ENCODE peak calls at places on chromosomes 4 and X, in ten cellular contexts. One of them, this sample, is unnamed.

GRCh38 chrX:118847676-118848075 is 24.1 kb downstream of the ZCCHC12 start:
- DNase-seq in uterus: no peak
- DNase-seq in MM.1S: peak; percentile 34
- DNase-seq in A549: peak; percentile 49
- DNase-seq in right lobe of liver: no peak
- DNase-seq in tibial artery: no peak
- DNase-seq in cardiac muscle cell: peak; percentile 61
- DNase-seq in mucosa of descending colon: peak; percentile 19
- DNase-seq in stomach: no peak
- DNase-seq in prostate gland: peak; percentile 25
- DNase-seq in this sample: peak; percentile 43

GRCh38 chr4:15945516-15945915 is 7.0 kb upstream of the FGFBP1 start:
- DNase-seq in A549: no peak
- DNase-seq in prostate gland: no peak
- DNase-seq in mucosa of descending colon: no peak
- DNase-seq in uterus: no peak
- DNase-seq in cardiac muscle cell: no peak
- DNase-seq in stomach: no peak
- DNase-seq in right lobe of liver: no peak
- DNase-seq in MM.1S: no peak
- DNase-seq in tibial artery: no peak
- DNase-seq in this sample: no peak

GRCh38 chr4:1058997-1059665 is 47.7 kb downstream of the FGFRL1 start:
- DNase-seq in mucosa of descending colon: no peak
- DNase-seq in right lobe of liver: no peak
- DNase-seq in prostate gland: no peak
- DNase-seq in MM.1S: no peak
- DNase-seq in cardiac muscle cell: no peak
- DNase-seq in tibial artery: no peak
- DNase-seq in uterus: no peak
- DNase-seq in A549: no peak
- DNase-seq in stomach: no peak
- DNase-seq in this sample: no peak

GRCh38 chr4:70681730-70682129 is 6.6 kb upstream of the UTP3 start:
- DNase-seq in tibial artery: no peak
- DNase-seq in A549: no peak
- DNase-seq in right lobe of liver: no peak
- DNase-seq in prostate gland: no peak
- DNase-seq in uterus: no peak
- DNase-seq in MM.1S: peak; percentile 79
- DNase-seq in cardiac muscle cell: no peak
- DNase-seq in stomach: no peak
- DNase-seq in mucosa of descending colon: no peak
- DNase-seq in this sample: no peak

GRCh38 chr4:95949136-95949765 is 109.4 kb downstream of the PDHA2 start:
- DNase-seq in stomach: no peak
- DNase-seq in uterus: no peak
- DNase-seq in A549: no peak
- DNase-seq in right lobe of liver: no peak
- DNase-seq in cardiac muscle cell: no peak
- DNase-seq in mucosa of descending colon: no peak
- DNase-seq in prostate gland: no peak
- DNase-seq in MM.1S: no peak
- DNase-seq in tibial artery: no peak
- DNase-seq in this sample: no peak

GRCh38 chr4:87309625-87310024 is 13.1 kb downstream of the HSD17B13 start:
- DNase-seq in right lobe of liver: no peak
- DNase-seq in prostate gland: no peak
- DNase-seq in tibial artery: no peak
- DNase-seq in A549: no peak
- DNase-seq in mucosa of descending colon: no peak
- DNase-seq in uterus: no peak
- DNase-seq in cardiac muscle cell: no peak
- DNase-seq in MM.1S: no peak
- DNase-seq in stomach: no peak
- DNase-seq in this sample: no peak

GRCh38 chrX:9458516-9459078 is 6.3 kb upstream of the TBL1X start:
- DNase-seq in mucosa of descending colon: no peak
- DNase-seq in tibial artery: no peak
- DNase-seq in stomach: no peak
- DNase-seq in MM.1S: no peak
- DNase-seq in right lobe of liver: no peak
- DNase-seq in A549: no peak
- DNase-seq in cardiac muscle cell: no peak
- DNase-seq in uterus: no peak
- DNase-seq in prostate gland: no peak
- DNase-seq in this sample: no peak

GRCh38 chrX:135395064-135395463 is 26.7 kb upstream of the SMIM10L2A start:
- DNase-seq in MM.1S: no peak
- DNase-seq in A549: no peak
- DNase-seq in stomach: no peak
- DNase-seq in mucosa of descending colon: no peak
- DNase-seq in prostate gland: no peak
- DNase-seq in right lobe of liver: no peak
- DNase-seq in uterus: no peak
- DNase-seq in tibial artery: no peak
- DNase-seq in cardiac muscle cell: no peak
- DNase-seq in this sample: no peak

GRCh38 chr4:67727124-67727850 is 26.3 kb upstream of the UBA6 start:
- DNase-seq in A549: peak; percentile 21
- DNase-seq in right lobe of liver: no peak
- DNase-seq in uterus: no peak
- DNase-seq in tibial artery: no peak
- DNase-seq in prostate gland: no peak
- DNase-seq in mucosa of descending colon: no peak
- DNase-seq in MM.1S: peak; percentile 55
- DNase-seq in cardiac muscle cell: no peak
- DNase-seq in stomach: no peak
- DNase-seq in this sample: no peak

GRCh38 chr4:186701788-186702187 is 21.9 kb downstream of the FAT1 start:
- DNase-seq in stomach: no peak
- DNase-seq in mucosa of descending colon: no peak
- DNase-seq in right lobe of liver: no peak
- DNase-seq in uterus: no peak
- DNase-seq in A549: no peak
- DNase-seq in MM.1S: no peak
- DNase-seq in tibial artery: no peak
- DNase-seq in prostate gland: no peak
- DNase-seq in cardiac muscle cell: no peak
- DNase-seq in this sample: no peak
- H3K4me3 ChIP-seq in stomach: no peak overlapping the region
- H3K4me3 ChIP-seq in mucosa of descending colon: no peak overlapping the region
- H3K4me3 ChIP-seq in right lobe of liver: no peak overlapping the region
- H3K4me3 ChIP-seq in uterus: no peak overlapping the region
- H3K4me3 ChIP-seq in A549: no peak overlapping the region
- H3K4me3 ChIP-seq in MM.1S: no peak overlapping the region
- H3K4me3 ChIP-seq in tibial artery: peak overlapping the region; percentile 32
- H3K4me3 ChIP-seq in prostate gland: no peak overlapping the region
- H3K4me3 ChIP-seq in cardiac muscle cell: no peak overlapping the region
- H3K4me3 ChIP-seq in this sample: no peak overlapping the region

DNA sequence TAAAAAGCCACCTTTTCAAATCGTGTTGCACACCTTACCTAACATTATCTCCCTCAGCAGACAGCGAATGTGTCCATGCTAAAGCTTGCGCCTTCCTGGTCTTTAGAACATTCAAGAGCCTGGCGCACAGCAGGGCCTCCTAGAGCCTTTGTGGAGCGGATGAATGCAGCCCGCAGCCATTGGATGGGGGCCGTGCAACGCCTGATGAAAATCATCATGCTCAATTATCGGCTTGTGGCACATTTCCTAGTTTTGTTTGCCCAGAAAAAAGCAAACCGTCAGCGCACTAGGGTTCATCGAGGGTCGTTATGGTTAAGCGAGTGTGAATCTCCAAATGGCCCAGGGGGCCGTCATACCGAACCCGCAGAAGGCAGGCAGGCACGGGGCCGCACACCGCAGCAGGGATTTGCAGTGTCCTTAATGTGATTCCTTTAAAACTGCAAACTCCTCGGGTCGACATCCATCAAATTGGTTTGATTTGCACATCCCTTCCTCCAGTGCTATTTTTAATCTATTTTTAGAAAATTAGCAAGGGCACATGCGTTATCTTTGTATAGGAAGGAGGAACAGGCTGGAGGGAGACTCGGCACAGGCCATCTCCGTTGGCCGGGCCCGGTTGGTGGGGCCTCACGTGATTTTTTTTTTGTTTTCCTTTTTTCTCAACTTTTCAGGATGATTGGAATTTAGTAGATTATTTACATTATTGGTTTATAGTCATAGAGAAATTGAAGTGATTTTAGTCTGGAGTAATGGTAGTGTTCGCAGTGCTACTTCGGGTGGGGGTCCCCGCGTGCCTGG is 53.1 kb downstream of the ABLIM2 start:
- DNase-seq in stomach: no peak
- DNase-seq in cardiac muscle cell: no peak
- DNase-seq in tibial artery: no peak
- DNase-seq in A549: no peak
- DNase-seq in MM.1S: no peak
- DNase-seq in right lobe of liver: no peak
- DNase-seq in prostate gland: no peak
- DNase-seq in mucosa of descending colon: no peak
- DNase-seq in uterus: no peak
- DNase-seq in this sample: no peak
- H3K4me1 ChIP-seq in stomach: no peaks in the 10 kb centered on the region
- H3K4me1 ChIP-seq in cardiac muscle cell: no peaks in the 10 kb centered on the region
- H3K4me1 ChIP-seq in tibial artery: no peaks in the 10 kb centered on the region
- H3K4me1 ChIP-seq in A549: peaks cover 14% of the 10 kb centered on the region
- H3K4me1 ChIP-seq in MM.1S: no peaks in the 10 kb centered on the region
- H3K4me1 ChIP-seq in right lobe of liver: no peaks in the 10 kb centered on the region
- H3K4me1 ChIP-seq in prostate gland: no peaks in the 10 kb centered on the region
- H3K4me1 ChIP-seq in mucosa of descending colon: peaks cover 10% of the 10 kb centered on the region
- H3K4me1 ChIP-seq in uterus: no peaks in the 10 kb centered on the region
- H3K4me1 ChIP-seq in this sample: no peaks in the 10 kb centered on the region

DNA sequence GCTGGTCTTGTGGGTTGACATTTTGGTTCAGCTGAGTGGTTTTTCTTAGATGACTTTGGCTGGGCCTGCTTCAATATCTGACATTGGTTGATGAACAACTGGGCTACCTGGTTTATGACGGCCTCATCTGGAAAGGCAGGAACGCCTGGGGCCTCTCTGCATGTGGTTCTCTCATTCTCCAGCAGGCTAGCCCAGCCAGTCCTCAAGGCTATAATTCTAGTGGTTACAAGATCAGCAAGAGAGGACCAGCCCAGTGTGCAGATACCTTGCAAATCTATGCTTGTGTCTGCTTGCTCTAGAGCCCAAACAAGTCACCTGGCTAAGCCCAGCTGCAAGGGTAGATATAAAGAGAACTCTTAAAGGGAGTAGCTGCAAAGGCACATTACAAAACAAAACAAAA is 214.2 kb upstream of the PUDP start:
- DNase-seq in uterus: no peak
- DNase-seq in tibial artery: no peak
- DNase-seq in A549: no peak
- DNase-seq in right lobe of liver: no peak
- DNase-seq in cardiac muscle cell: no peak
- DNase-seq in stomach: no peak
- DNase-seq in mucosa of descending colon: no peak
- DNase-seq in prostate gland: no peak
- DNase-seq in MM.1S: no peak
- DNase-seq in this sample: no peak
- TF ChIP-seq CTCF in uterus: no peak
- TF ChIP-seq CTCF in tibial artery: no peak
- TF ChIP-seq CTCF in A549: no peak
- TF ChIP-seq CTCF in right lobe of liver: no peak
- TF ChIP-seq CTCF in cardiac muscle cell: no peak
- TF ChIP-seq CTCF in stomach: no peak
- TF ChIP-seq CTCF in mucosa of descending colon: no peak
- TF ChIP-seq CTCF in prostate gland: no peak
- TF ChIP-seq CTCF in MM.1S: no peak
- TF ChIP-seq CTCF in this sample: no peak

GRCh38 chr4:54099959-54100606 is at the start of gene GSX2:
- DNase-seq in prostate gland: no peak
- DNase-seq in right lobe of liver: peak; percentile 56
- DNase-seq in uterus: peak; percentile 33
- DNase-seq in cardiac muscle cell: no peak
- DNase-seq in A549: no peak
- DNase-seq in MM.1S: no peak
- DNase-seq in mucosa of descending colon: no peak
- DNase-seq in tibial artery: peak; percentile 40
- DNase-seq in stomach: no peak
- DNase-seq in this sample: no peak

GRCh38 chr4:54103190-54103574 is 3.2 kb downstream of the GSX2 start:
- DNase-seq in uterus: no peak
- DNase-seq in MM.1S: no peak
- DNase-seq in right lobe of liver: no peak
- DNase-seq in mucosa of descending colon: no peak
- DNase-seq in A549: no peak
- DNase-seq in cardiac muscle cell: no peak
- DNase-seq in stomach: no peak
- DNase-seq in tibial artery: no peak
- DNase-seq in prostate gland: no peak
- DNase-seq in this sample: no peak

GRCh38 chr4:54102747-54103146 is 2.8 kb downstream of the GSX2 start:
- DNase-seq in MM.1S: no peak
- DNase-seq in right lobe of liver: no peak
- DNase-seq in prostate gland: no peak
- DNase-seq in A549: no peak
- DNase-seq in mucosa of descending colon: no peak
- DNase-seq in uterus: no peak
- DNase-seq in stomach: no peak
- DNase-seq in cardiac muscle cell: no peak
- DNase-seq in tibial artery: no peak
- DNase-seq in this sample: no peak

GRCh38 chr4:54100607-54101189 is 735 bp downstream of the GSX2 start:
- DNase-seq in prostate gland: no peak
- DNase-seq in uterus: no peak
- DNase-seq in mucosa of descending colon: no peak
- DNase-seq in A549: no peak
- DNase-seq in cardiac muscle cell: no peak
- DNase-seq in stomach: no peak
- DNase-seq in tibial artery: no peak
- DNase-seq in MM.1S: no peak
- DNase-seq in right lobe of liver: no peak
- DNase-seq in this sample: peak; percentile 29

DNA sequence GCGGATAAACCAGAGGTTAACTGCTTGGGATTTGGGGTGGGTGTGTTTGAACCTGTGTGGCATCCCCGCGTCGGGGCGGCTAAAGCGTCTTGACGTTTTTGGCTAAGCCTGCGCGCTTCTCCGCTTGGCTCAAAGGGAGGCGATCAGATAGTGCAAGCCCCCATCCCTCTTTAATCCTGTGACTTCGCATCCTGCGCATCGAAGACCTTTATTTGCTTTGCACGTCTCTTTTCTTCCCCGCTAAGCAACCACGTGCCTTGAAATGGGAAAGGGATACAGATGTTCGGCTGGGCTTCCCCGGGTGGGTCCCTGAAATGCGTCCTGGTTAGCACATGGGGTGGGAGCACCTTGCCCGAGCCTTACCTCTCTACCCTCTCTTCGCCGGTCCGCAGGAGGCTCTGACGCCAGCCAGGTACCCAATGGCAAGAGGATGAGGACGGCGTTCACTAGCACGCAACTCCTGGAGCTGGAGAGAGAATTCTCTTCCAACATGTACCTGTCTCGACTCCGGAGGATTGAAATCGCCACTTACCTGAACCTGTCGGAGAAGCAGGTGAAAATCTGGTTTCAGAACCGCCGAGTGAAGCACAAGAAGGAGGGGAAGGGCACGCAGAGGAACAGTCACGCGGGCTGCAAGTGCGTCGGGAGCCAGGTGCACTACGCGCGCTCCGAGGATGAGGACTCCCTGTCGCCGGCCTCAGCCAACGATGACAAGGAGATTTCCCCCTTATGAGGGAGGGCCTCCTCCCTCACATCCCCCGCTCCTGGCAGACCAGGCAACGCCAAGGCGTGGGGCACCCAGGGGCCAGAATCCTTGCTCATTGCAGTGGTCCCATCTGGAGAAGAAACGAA is 1.5 kb downstream of the GSX2 start:
- DNase-seq in mucosa of descending colon: no peak
- DNase-seq in tibial artery: no peak
- DNase-seq in MM.1S: no peak
- DNase-seq in cardiac muscle cell: no peak
- DNase-seq in stomach: no peak
- DNase-seq in A549: no peak
- DNase-seq in prostate gland: no peak
- DNase-seq in uterus: no peak
- DNase-seq in right lobe of liver: no peak
- DNase-seq in this sample: no peak
- H3K4me3 ChIP-seq in mucosa of descending colon: no peak overlapping the region
- H3K4me3 ChIP-seq in tibial artery: peak overlapping the region; percentile 46
- H3K4me3 ChIP-seq in MM.1S: no peak overlapping the region
- H3K4me3 ChIP-seq in cardiac muscle cell: peak overlapping the region; percentile 23
- H3K4me3 ChIP-seq in stomach: peak overlapping the region; percentile 37
- H3K4me3 ChIP-seq in A549: peak overlapping the region; percentile 48
- H3K4me3 ChIP-seq in prostate gland: no peak overlapping the region
- H3K4me3 ChIP-seq in uterus: no peak overlapping the region
- H3K4me3 ChIP-seq in right lobe of liver: no peak overlapping the region
- H3K4me3 ChIP-seq in this sample: peak overlapping the region; percentile 36

This sample was measured in Caco-2.